ENCODE peak calls at places on chromosome 12, in eight cellular contexts. One of them, this sample, is unnamed.

GRCh38 chr12:989751-990278 is 1.2 kb upstream of the ERC1 start:
- DNase-seq in stimulated activated CD4-positive, alpha-beta T cell treated with anti-CD3 and anti-CD28 coated beads, Interleukin-4, amount 100 ng/mL, for 48 hours: no peak
- DNase-seq in NCI-H460: peak; percentile 43
- DNase-seq in stimulated activated CD8-positive, alpha-beta memory T cell treated with anti-CD3 and anti-CD28 coated beads, Interleukin-2, amount 100 ng/mL, for 1 hour: no peak
- DNase-seq in AG09319: no peak
- DNase-seq in iPS DF 19.7: no peak
- DNase-seq in bronchial epithelial cell: peak; percentile 52
- DNase-seq in activated CD8-positive, alpha-beta memory T cell treated with anti-CD3 and anti-CD28 coated beads for 1 hour: no peak
- DNase-seq in this sample: no peak

GRCh38 chr12:3152892-3153291 is 75.7 kb downstream of the TSPAN9 start:
- DNase-seq in stimulated activated CD4-positive, alpha-beta T cell treated with anti-CD3 and anti-CD28 coated beads, Interleukin-4, amount 100 ng/mL, for 48 hours: no peak
- DNase-seq in NCI-H460: no peak
- DNase-seq in stimulated activated CD8-positive, alpha-beta memory T cell treated with anti-CD3 and anti-CD28 coated beads, Interleukin-2, amount 100 ng/mL, for 1 hour: no peak
- DNase-seq in AG09319: no peak
- DNase-seq in iPS DF 19.7: no peak
- DNase-seq in bronchial epithelial cell: no peak
- DNase-seq in activated CD8-positive, alpha-beta memory T cell treated with anti-CD3 and anti-CD28 coated beads for 1 hour: no peak
- DNase-seq in this sample: no peak

GRCh38 chr12:100753837-100754236 is 40.7 kb upstream of the ANO4 start:
- DNase-seq in stimulated activated CD4-positive, alpha-beta T cell treated with anti-CD3 and anti-CD28 coated beads, Interleukin-4, amount 100 ng/mL, for 48 hours: no peak
- DNase-seq in NCI-H460: no peak
- DNase-seq in stimulated activated CD8-positive, alpha-beta memory T cell treated with anti-CD3 and anti-CD28 coated beads, Interleukin-2, amount 100 ng/mL, for 1 hour: no peak
- DNase-seq in AG09319: no peak
- DNase-seq in iPS DF 19.7: no peak
- DNase-seq in bronchial epithelial cell: peak; percentile 98
- DNase-seq in activated CD8-positive, alpha-beta memory T cell treated with anti-CD3 and anti-CD28 coated beads for 1 hour: no peak
- DNase-seq in this sample: no peak

GRCh38 chr12:56714431-56714929 is 10.6 kb downstream of the NACA start:
- DNase-seq in stimulated activated CD4-positive, alpha-beta T cell treated with anti-CD3 and anti-CD28 coated beads, Interleukin-4, amount 100 ng/mL, for 48 hours: no peak
- DNase-seq in NCI-H460: no peak
- DNase-seq in stimulated activated CD8-positive, alpha-beta memory T cell treated with anti-CD3 and anti-CD28 coated beads, Interleukin-2, amount 100 ng/mL, for 1 hour: no peak
- DNase-seq in AG09319: no peak
- DNase-seq in iPS DF 19.7: no peak
- DNase-seq in bronchial epithelial cell: peak; percentile 39
- DNase-seq in activated CD8-positive, alpha-beta memory T cell treated with anti-CD3 and anti-CD28 coated beads for 1 hour: no peak
- DNase-seq in this sample: no peak

GRCh38 chr12:58463050-58463449 is 457.3 kb downstream of the LRIG3 start:
- DNase-seq in stimulated activated CD4-positive, alpha-beta T cell treated with anti-CD3 and anti-CD28 coated beads, Interleukin-4, amount 100 ng/mL, for 48 hours: no peak
- DNase-seq in NCI-H460: no peak
- DNase-seq in stimulated activated CD8-positive, alpha-beta memory T cell treated with anti-CD3 and anti-CD28 coated beads, Interleukin-2, amount 100 ng/mL, for 1 hour: no peak
- DNase-seq in AG09319: no peak
- DNase-seq in iPS DF 19.7: no peak
- DNase-seq in bronchial epithelial cell: peak; percentile 64
- DNase-seq in activated CD8-positive, alpha-beta memory T cell treated with anti-CD3 and anti-CD28 coated beads for 1 hour: no peak
- DNase-seq in this sample: no peak

GRCh38 chr12:108668532-108668931 is 34.8 kb upstream of the SELPLG start:
- DNase-seq in stimulated activated CD4-positive, alpha-beta T cell treated with anti-CD3 and anti-CD28 coated beads, Interleukin-4, amount 100 ng/mL, for 48 hours: no peak
- DNase-seq in NCI-H460: no peak
- DNase-seq in stimulated activated CD8-positive, alpha-beta memory T cell treated with anti-CD3 and anti-CD28 coated beads, Interleukin-2, amount 100 ng/mL, for 1 hour: no peak
- DNase-seq in AG09319: no peak
- DNase-seq in iPS DF 19.7: no peak
- DNase-seq in bronchial epithelial cell: no peak
- DNase-seq in activated CD8-positive, alpha-beta memory T cell treated with anti-CD3 and anti-CD28 coated beads for 1 hour: no peak
- DNase-seq in this sample: no peak

GRCh38 chr12:75655233-75655879 is 143.9 kb upstream of the KRR1 start:
- DNase-seq in stimulated activated CD4-positive, alpha-beta T cell treated with anti-CD3 and anti-CD28 coated beads, Interleukin-4, amount 100 ng/mL, for 48 hours: no peak
- DNase-seq in NCI-H460: no peak
- DNase-seq in stimulated activated CD8-positive, alpha-beta memory T cell treated with anti-CD3 and anti-CD28 coated beads, Interleukin-2, amount 100 ng/mL, for 1 hour: no peak
- DNase-seq in AG09319: no peak
- DNase-seq in iPS DF 19.7: no peak
- DNase-seq in bronchial epithelial cell: no peak
- DNase-seq in activated CD8-positive, alpha-beta memory T cell treated with anti-CD3 and anti-CD28 coated beads for 1 hour: no peak
- DNase-seq in this sample: no peak

GRCh38 chr12:95318071-95318545 is 100.5 kb downstream of the VEZT start:
- DNase-seq in stimulated activated CD4-positive, alpha-beta T cell treated with anti-CD3 and anti-CD28 coated beads, Interleukin-4, amount 100 ng/mL, for 48 hours: no peak
- DNase-seq in NCI-H460: peak; percentile 44
- DNase-seq in stimulated activated CD8-positive, alpha-beta memory T cell treated with anti-CD3 and anti-CD28 coated beads, Interleukin-2, amount 100 ng/mL, for 1 hour: no peak
- DNase-seq in AG09319: no peak
- DNase-seq in iPS DF 19.7: no peak
- DNase-seq in bronchial epithelial cell: peak; percentile 92
- DNase-seq in activated CD8-positive, alpha-beta memory T cell treated with anti-CD3 and anti-CD28 coated beads for 1 hour: no peak
- DNase-seq in this sample: no peak

GRCh38 chr12:130973906-130974305 is 20.2 kb downstream of the ADGRD1 start:
- DNase-seq in stimulated activated CD4-positive, alpha-beta T cell treated with anti-CD3 and anti-CD28 coated beads, Interleukin-4, amount 100 ng/mL, for 48 hours: no peak
- DNase-seq in NCI-H460: no peak
- DNase-seq in stimulated activated CD8-positive, alpha-beta memory T cell treated with anti-CD3 and anti-CD28 coated beads, Interleukin-2, amount 100 ng/mL, for 1 hour: no peak
- DNase-seq in AG09319: no peak
- DNase-seq in iPS DF 19.7: no peak
- DNase-seq in bronchial epithelial cell: no peak
- DNase-seq in activated CD8-positive, alpha-beta memory T cell treated with anti-CD3 and anti-CD28 coated beads for 1 hour: no peak
- DNase-seq in this sample: no peak

GRCh38 chr12:117342247-117342646 is 19.2 kb downstream of the NOS1 start:
- DNase-seq in stimulated activated CD4-positive, alpha-beta T cell treated with anti-CD3 and anti-CD28 coated beads, Interleukin-4, amount 100 ng/mL, for 48 hours: no peak
- DNase-seq in NCI-H460: no peak
- DNase-seq in stimulated activated CD8-positive, alpha-beta memory T cell treated with anti-CD3 and anti-CD28 coated beads, Interleukin-2, amount 100 ng/mL, for 1 hour: no peak
- DNase-seq in AG09319: no peak
- DNase-seq in iPS DF 19.7: no peak
- DNase-seq in bronchial epithelial cell: no peak
- DNase-seq in activated CD8-positive, alpha-beta memory T cell treated with anti-CD3 and anti-CD28 coated beads for 1 hour: no peak
- DNase-seq in this sample: no peak

GRCh38 chr12:2389079-2389790 is 336.4 kb downstream of the CACNA1C start:
- DNase-seq in stimulated activated CD4-positive, alpha-beta T cell treated with anti-CD3 and anti-CD28 coated beads, Interleukin-4, amount 100 ng/mL, for 48 hours: no peak
- DNase-seq in NCI-H460: no peak
- DNase-seq in stimulated activated CD8-positive, alpha-beta memory T cell treated with anti-CD3 and anti-CD28 coated beads, Interleukin-2, amount 100 ng/mL, for 1 hour: no peak
- DNase-seq in AG09319: no peak
- DNase-seq in iPS DF 19.7: no peak
- DNase-seq in bronchial epithelial cell: no peak
- DNase-seq in activated CD8-positive, alpha-beta memory T cell treated with anti-CD3 and anti-CD28 coated beads for 1 hour: no peak
- DNase-seq in this sample: no peak

GRCh38 chr12:44573723-44574122 is 302.4 kb downstream of the NELL2 start:
- DNase-seq in stimulated activated CD4-positive, alpha-beta T cell treated with anti-CD3 and anti-CD28 coated beads, Interleukin-4, amount 100 ng/mL, for 48 hours: no peak
- DNase-seq in NCI-H460: no peak
- DNase-seq in stimulated activated CD8-positive, alpha-beta memory T cell treated with anti-CD3 and anti-CD28 coated beads, Interleukin-2, amount 100 ng/mL, for 1 hour: no peak
- DNase-seq in AG09319: no peak
- DNase-seq in iPS DF 19.7: no peak
- DNase-seq in bronchial epithelial cell: no peak
- DNase-seq in activated CD8-positive, alpha-beta memory T cell treated with anti-CD3 and anti-CD28 coated beads for 1 hour: no peak
- DNase-seq in this sample: no peak

GRCh38 chr12:57518176-57518919 is 2.0 kb downstream of the DDIT3 start:
- DNase-seq in stimulated activated CD4-positive, alpha-beta T cell treated with anti-CD3 and anti-CD28 coated beads, Interleukin-4, amount 100 ng/mL, for 48 hours: no peak
- DNase-seq in NCI-H460: no peak
- DNase-seq in stimulated activated CD8-positive, alpha-beta memory T cell treated with anti-CD3 and anti-CD28 coated beads, Interleukin-2, amount 100 ng/mL, for 1 hour: no peak
- DNase-seq in AG09319: no peak
- DNase-seq in iPS DF 19.7: no peak
- DNase-seq in bronchial epithelial cell: no peak
- DNase-seq in activated CD8-positive, alpha-beta memory T cell treated with anti-CD3 and anti-CD28 coated beads for 1 hour: no peak
- DNase-seq in this sample: peak; percentile 14

GRCh38 chr12:75190846-75191245 is 18.8 kb downstream of the KCNC2 start:
- DNase-seq in stimulated activated CD4-positive, alpha-beta T cell treated with anti-CD3 and anti-CD28 coated beads, Interleukin-4, amount 100 ng/mL, for 48 hours: no peak
- DNase-seq in NCI-H460: no peak
- DNase-seq in stimulated activated CD8-positive, alpha-beta memory T cell treated with anti-CD3 and anti-CD28 coated beads, Interleukin-2, amount 100 ng/mL, for 1 hour: no peak
- DNase-seq in AG09319: no peak
- DNase-seq in iPS DF 19.7: no peak
- DNase-seq in bronchial epithelial cell: peak; percentile 84
- DNase-seq in activated CD8-positive, alpha-beta memory T cell treated with anti-CD3 and anti-CD28 coated beads for 1 hour: no peak
- DNase-seq in this sample: no peak

GRCh38 chr12:56103066-56103711 is 1.2 kb upstream of the PA2G4 start:
- DNase-seq in stimulated activated CD4-positive, alpha-beta T cell treated with anti-CD3 and anti-CD28 coated beads, Interleukin-4, amount 100 ng/mL, for 48 hours: no peak
- DNase-seq in NCI-H460: no peak
- DNase-seq in stimulated activated CD8-positive, alpha-beta memory T cell treated with anti-CD3 and anti-CD28 coated beads, Interleukin-2, amount 100 ng/mL, for 1 hour: no peak
- DNase-seq in AG09319: no peak
- DNase-seq in iPS DF 19.7: no peak
- DNase-seq in bronchial epithelial cell: no peak
- DNase-seq in activated CD8-positive, alpha-beta memory T cell treated with anti-CD3 and anti-CD28 coated beads for 1 hour: no peak
- DNase-seq in this sample: no peak

GRCh38 chr12:89863968-89864367 is 155.3 kb upstream of the ATP2B1 start:
- DNase-seq in stimulated activated CD4-positive, alpha-beta T cell treated with anti-CD3 and anti-CD28 coated beads, Interleukin-4, amount 100 ng/mL, for 48 hours: no peak
- DNase-seq in NCI-H460: no peak
- DNase-seq in stimulated activated CD8-positive, alpha-beta memory T cell treated with anti-CD3 and anti-CD28 coated beads, Interleukin-2, amount 100 ng/mL, for 1 hour: no peak
- DNase-seq in AG09319: no peak
- DNase-seq in iPS DF 19.7: peak; percentile 20
- DNase-seq in bronchial epithelial cell: no peak
- DNase-seq in activated CD8-positive, alpha-beta memory T cell treated with anti-CD3 and anti-CD28 coated beads for 1 hour: no peak
- DNase-seq in this sample: no peak